ENCODE peak calls at places on chromosomes 4 and X, in four cellular contexts. M is HepG2, G is K562, Y is GM12878. L is an unnamed sample.

GRCh38 chr4:105306158-105306781 is 159.6 kb downstream of the TET2 start:
- DNase-seq in M (no peak), G (no peak), Y (peak; percentile 91), L (no peak)

GRCh38 chrX:111102636-111103035 is 6.6 kb downstream of the PAK3 start:
- DNase-seq in M (no peak), G (no peak), Y (no peak), L (no peak)

GRCh38 chr4:1242506-1243450 is 6.2 kb downstream of the CTBP1 start:
- DNase-seq in M (no peak), G (no peak), Y (no peak), L (no peak)

GRCh38 chrX:150495496-150495895 is 72.9 kb upstream of the MTM1 start:
- DNase-seq in M (no peak), G (no peak), Y (no peak), L (no peak)

GRCh38 chr4:107577743-107578142 is 142.3 kb downstream of the PAPSS1 start:
- DNase-seq in M (no peak), G (no peak), Y (no peak), L (no peak)

GRCh38 chr4:41670530-41670929 is 78.0 kb downstream of the PHOX2B start:
- DNase-seq in M (no peak), G (no peak), Y (no peak), L (no peak)

GRCh38 chrX:152157042-152157441 is 18.7 kb upstream of the MAGEA10 start:
- DNase-seq in M (no peak), G (peak; percentile 77), Y (no peak), L (no peak)

GRCh38 chrX:78652971-78653822 is 5.9 kb downstream of the RTL3 start:
- DNase-seq in M (peak; percentile 73), G (no peak), Y (no peak), L (no peak)

GRCh38 chr4:123564758-123565346 is 168.3 kb downstream of the SPRY1 start:
- DNase-seq in M (peak; percentile 92), G (peak; percentile 90), Y (peak; percentile 43), L (peak; percentile 52)

GRCh38 chr4:92636038-92636825 is 332.5 kb downstream of the GRID2 start:
- DNase-seq in M (no peak), G (no peak), Y (no peak), L (no peak)

GRCh38 chr4:25029479-25030282 is 1.1 kb downstream of the LGI2 start:
- DNase-seq in M (no peak), G (no peak), Y (no peak), L (no peak)

GRCh38 chr4:138911903-138912713 is 103.5 kb upstream of the NOCT start:
- DNase-seq in M (no peak), G (no peak), Y (no peak), L (no peak)

GRCh38 chr4:80104927-80105326 is 31.9 kb upstream of the ANTXR2 start:
- DNase-seq in M (no peak), G (no peak), Y (no peak), L (no peak)

GRCh38 chrX:138886769-138887168 is 175.3 kb upstream of the FGF13 start:
- DNase-seq in M (peak; percentile 0), G (no peak), Y (no peak), L (no peak)

GRCh38 chrX:119790977-119791436 is 423 bp downstream of the RPL39 start:
- DNase-seq in M (peak; percentile 30), G (peak; percentile 31), Y (no peak), L (no peak)

GRCh38 chr4:111562811-111563210 is 582.4 kb upstream of the FAM241A start:
- DNase-seq in M (no peak), G (no peak), Y (no peak), L (no peak)

GRCh38 chr4:87056884-87057283 is 122.1 kb downstream of the AFF1 start:
- DNase-seq in M (no peak), G (no peak), Y (no peak), L (no peak)

GRCh38 chr4:30617836-30618235 is 102.3 kb upstream of the PCDH7 start:
- DNase-seq in M (no peak), G (no peak), Y (no peak), L (no peak)

GRCh38 chr4:45569619-45570018 is 554.2 kb downstream of the GABRG1 start:
- DNase-seq in M (no peak), G (no peak), Y (no peak), L (no peak)

GRCh38 chr4:40150932-40151331 is 45.9 kb upstream of the RHOH start:
- DNase-seq in M (no peak), G (no peak), Y (no peak), L (no peak)

GRCh38 chr4:5912614-5913019 is 19.7 kb upstream of the CRMP1 start:
- DNase-seq in M (no peak), G (no peak), Y (no peak), L (no peak)

GRCh38 chr4:168153596-168154440 is 61.5 kb downstream of the ANXA10 start:
- DNase-seq in M (peak; percentile 53), G (peak; percentile 6), Y (peak; percentile 4), L (peak; percentile 61)

GRCh38 chrX:49176421-49177326 is 5.0 kb downstream of the PLP2 start:
- DNase-seq in M (no peak), G (no peak), Y (no peak), L (no peak)

GRCh38 chr4:17898553-17898952 is 87.8 kb downstream of the NCAPG start:
- DNase-seq in M (no peak), G (no peak), Y (no peak), L (no peak)

GRCh38 chr4:118034061-118034785 is at the start of gene NDST3:
- DNase-seq in M (peak; percentile 32), G (no peak), Y (no peak), L (peak; percentile 64)

GRCh38 chr4:152257601-152258066 is 278.3 kb downstream of the FBXW7 start:
- DNase-seq in M (peak; percentile 4), G (no peak), Y (no peak), L (no peak)

GRCh38 chrX:112211459-112211858 is 128.9 kb upstream of the TRPC5 start:
- DNase-seq in M (no peak), G (no peak), Y (peak; percentile 11), L (no peak)

GRCh38 chr4:139540637-139541036 is 15.4 kb downstream of the SETD7 start:
- DNase-seq in M (no peak), G (no peak), Y (no peak), L (no peak)

GRCh38 chrX:139200346-139200745 is 330.2 kb upstream of the F9 start:
- DNase-seq in M (no peak), G (no peak), Y (no peak), L (no peak)

GRCh38 chr4:74456849-74457395 is 12.0 kb downstream of the AREG start:
- DNase-seq in M (no peak), G (no peak), Y (no peak), L (no peak)

GRCh38 chr4:32172086-32172485 is 1451.9 kb downstream of the PCDH7 start:
- DNase-seq in M (no peak), G (no peak), Y (no peak), L (no peak)
- TF ChIP-seq CHD2 in M (no peak), G (no peak), Y (no peak), L (no peak)

GRCh38 chrX:85517994-85518718 is 138.7 kb upstream of the POF1B start:
- DNase-seq in M (no peak), G (no peak), Y (no peak), L (no peak)

GRCh38 chrX:85516131-85516530 is 136.7 kb upstream of the POF1B start:
- DNase-seq in M (no peak), G (no peak), Y (no peak), L (no peak)
- TF ChIP-seq CBX5 in M (no peak), G (no peak), Y (no peak), L (no peak)

DNA sequence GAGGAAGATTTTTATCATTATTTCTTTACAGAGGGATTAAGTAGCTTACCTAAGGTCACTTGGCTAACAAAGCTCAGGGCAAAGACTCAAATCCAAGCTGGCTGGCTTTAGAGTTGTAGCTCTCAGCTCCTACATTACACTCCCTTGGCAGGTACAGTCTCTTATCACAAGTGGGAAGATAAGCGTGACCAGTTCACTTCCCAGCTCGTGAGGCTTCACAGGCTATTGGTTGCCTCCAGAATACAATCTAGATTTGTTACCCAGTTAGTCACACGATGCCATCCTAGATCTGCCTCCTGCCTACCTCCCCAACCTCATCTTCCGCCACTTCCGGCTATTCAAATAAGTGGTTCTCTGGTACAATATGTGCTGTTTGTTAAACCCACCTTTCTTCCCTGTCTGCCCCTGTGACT is 3.7 kb downstream of the MMRN1 start:
- DNase-seq in M (no peak), G (no peak), Y (peak; percentile 41), L (no peak)
- TF ChIP-seq CHD2 in M (no peak), G (no peak), Y (no peak), L (no peak)

GRCh38 chr4:8399298-8399697 is 41.2 kb downstream of the ACOX3 start:
- DNase-seq in M (no peak), G (no peak), Y (no peak), L (no peak)
- TF ChIP-seq CBX5 in M (no peak), G (no peak), Y (no peak), L (no peak)

DNA sequence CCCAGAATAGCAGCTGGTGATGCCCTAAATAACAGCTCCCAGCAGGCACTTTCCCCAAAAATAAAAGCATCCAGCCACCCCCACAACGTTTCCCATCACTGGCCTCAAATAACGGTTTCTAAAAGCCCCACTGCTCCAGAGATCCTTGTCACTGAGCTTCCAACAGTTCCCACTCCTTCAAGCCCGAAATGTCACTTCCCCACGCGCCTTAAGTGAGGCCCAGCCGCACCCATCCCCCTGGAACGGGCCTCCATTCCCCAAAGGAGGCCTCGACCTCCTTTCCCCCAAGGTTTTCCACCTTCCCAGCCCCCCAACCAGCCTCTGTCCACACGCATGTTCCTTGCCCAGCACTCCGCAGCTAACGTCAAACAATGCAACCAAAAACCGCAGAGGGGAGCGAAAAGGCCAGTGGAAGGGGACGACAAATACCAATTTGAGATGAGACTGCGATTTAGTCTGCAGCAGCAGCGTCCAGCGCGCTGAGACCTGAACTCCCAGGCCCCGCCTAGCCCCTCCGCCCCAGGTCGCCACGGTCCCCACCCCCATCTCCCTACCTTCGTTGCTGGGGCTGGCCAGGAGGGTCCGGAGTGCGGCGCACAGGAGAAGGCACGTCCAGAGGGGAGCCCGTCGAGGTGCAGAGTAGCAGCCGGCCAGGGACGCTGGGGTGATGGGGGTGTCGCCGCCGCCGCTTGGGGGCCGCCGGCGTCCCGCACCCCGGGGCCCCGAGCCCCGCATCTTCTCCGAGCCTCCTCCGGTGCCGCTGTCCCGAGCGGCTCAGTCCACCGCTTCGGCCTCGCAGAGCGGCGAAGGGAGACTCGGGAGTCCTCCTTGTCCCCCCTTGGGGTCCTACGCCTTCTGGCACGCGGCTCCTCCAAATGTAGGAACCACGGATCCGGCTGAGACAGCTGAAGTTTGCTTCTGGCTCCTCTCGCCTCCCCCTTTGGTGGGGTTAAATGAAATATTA is 999 bp downstream of the EPHA5 start:
- DNase-seq in M (no peak), G (no peak), Y (no peak), L (peak; percentile 71)
- TF ChIP-seq CHD2 in M (no peak), G (no peak), Y (no peak), L (no peak)

DNA sequence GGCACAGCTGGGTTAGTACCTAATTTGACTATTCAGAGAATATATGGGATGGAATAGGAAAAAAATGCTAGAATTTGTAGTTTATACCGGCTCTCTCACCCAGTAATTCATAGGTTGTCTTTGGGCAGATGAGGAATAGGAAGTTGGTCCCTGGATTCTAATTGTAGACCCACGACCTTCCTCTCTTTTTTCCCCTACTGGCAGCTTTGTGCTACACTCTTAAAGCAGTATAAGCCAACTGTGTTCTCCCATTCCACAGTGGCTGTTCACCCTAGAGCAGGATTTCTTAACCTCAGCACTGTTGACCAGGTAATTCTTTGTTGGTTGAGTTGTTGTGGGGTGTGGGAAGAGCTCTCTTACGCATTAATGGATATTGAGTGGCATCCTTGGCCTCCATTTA is 92.9 kb downstream of the FNIP2 start:
- DNase-seq in M (no peak), G (no peak), Y (no peak), L (no peak)
- TF ChIP-seq CBX5 in M (no peak), G (no peak), Y (no peak), L (no peak)

GRCh38 chr4:3402409-3403103 is 39.2 kb upstream of the HGFAC start:
- DNase-seq in M (no peak), G (no peak), Y (no peak), L (no peak)
- TF ChIP-seq CHD2 in M (no peak), G (no peak), Y (no peak), L (no peak)